ENCODE peak calls at places on chromosomes 11 and 22, in four cellular contexts. M, U, R and Z are unnamed samples.

GRCh38 chr11:112280268-112281126 is 19.8 kb upstream of the PLET1 start:
- DNase-seq in R (no peak), U (peak; percentile 44), M (peak; percentile 49), Z (peak; percentile 90)

GRCh38 chr11:64778223-64778472 is 194 bp downstream of the SF1 start:
- DNase-seq in M (no peak), U (no peak), R (no peak), Z (no peak)

GRCh38 chr11:103344886-103345285 is 235.7 kb downstream of the DYNC2H1 start:
- DNase-seq in U (no peak), M (no peak), R (no peak), Z (no peak)

GRCh38 chr22:21567456-21568206 is at the start of gene UBE2L3:
- DNase-seq in U (peak; percentile 78), R (peak; percentile 86), M (peak; percentile 89), Z (peak; percentile 73)

GRCh38 chr11:833114-833791 is 501 bp downstream of the CD151 start:
- DNase-seq in R (peak; percentile 72), U (peak; percentile 35), M (no peak), Z (no peak)

GRCh38 chr11:64223001-64223651 is 2.9 kb downstream of the TRPT1 start:
- DNase-seq in R (no peak), M (no peak), U (no peak), Z (no peak)

GRCh38 chr22:26194877-26195276 is 25.6 kb downstream of the SEZ6L start:
- DNase-seq in M (no peak), R (no peak), U (no peak), Z (peak; percentile 15)

GRCh38 chr11:95711945-95712221 is 77.7 kb downstream of the FAM76B start:
- DNase-seq in U (no peak), M (no peak), R (no peak), Z (no peak)

GRCh38 chr22:46652930-46653331 is 32.7 kb downstream of the GRAMD4 start:
- DNase-seq in M (no peak), R (no peak), U (no peak), Z (no peak)

GRCh38 chr11:128718064-128718463 is 24.2 kb downstream of the FLI1 start:
- DNase-seq in M (no peak), R (no peak), U (no peak), Z (no peak)